ENCODE peak calls at places on chromosomes 1 and 21, in nine cellular contexts. One of them, this sample, is unnamed. For H3K36me3 and H3K4me1, the result is how much of the 10 kb centered on the place peaks cover.

GRCh38 chr1:152596986-152597385 is 3.0 kb upstream of the LCE3C start:
- DNase-seq in hepatocyte: no peak
- DNase-seq in GM23338: no peak
- DNase-seq in uterus: no peak
- DNase-seq in GM23248: no peak
- DNase-seq in stomach: no peak
- DNase-seq in left ventricle myocardium inferior: no peak
- DNase-seq in neuronal stem cell: no peak
- DNase-seq in CD8-positive, alpha-beta T cell: no peak
- DNase-seq in this sample: no peak

GRCh38 chr21:44955803-44956175 is 16.0 kb downstream of the SLX9 start:
- DNase-seq in GM23338: no peak
- DNase-seq in hepatocyte: no peak
- DNase-seq in uterus: no peak
- DNase-seq in CD8-positive, alpha-beta T cell: no peak
- DNase-seq in neuronal stem cell: no peak
- DNase-seq in GM23248: no peak
- DNase-seq in left ventricle myocardium inferior: no peak
- DNase-seq in stomach: no peak
- DNase-seq in this sample: no peak

GRCh38 chr21:32726742-32727477 is 903 bp downstream of the SYNJ1 start:
- DNase-seq in GM23248: peak
- DNase-seq in CD8-positive, alpha-beta T cell: no peak
- DNase-seq in neuronal stem cell: peak
- DNase-seq in uterus: peak
- DNase-seq in stomach: no peak
- DNase-seq in left ventricle myocardium inferior: peak
- DNase-seq in GM23338: peak
- DNase-seq in hepatocyte: peak
- DNase-seq in this sample: peak

GRCh38 chr1:95003433-95003738 is 69.4 kb downstream of the ALG14 start:
- DNase-seq in left ventricle myocardium inferior: no peak
- DNase-seq in uterus: no peak
- DNase-seq in CD8-positive, alpha-beta T cell: no peak
- DNase-seq in hepatocyte: no peak
- DNase-seq in neuronal stem cell: no peak
- DNase-seq in GM23248: peak
- DNase-seq in stomach: no peak
- DNase-seq in GM23338: no peak
- DNase-seq in this sample: no peak

GRCh38 chr1:181479137-181479745 is 4.1 kb upstream of the CACNA1E start:
- DNase-seq in hepatocyte: peak
- DNase-seq in left ventricle myocardium inferior: no peak
- DNase-seq in stomach: peak
- DNase-seq in uterus: peak
- DNase-seq in CD8-positive, alpha-beta T cell: no peak
- DNase-seq in GM23338: peak
- DNase-seq in neuronal stem cell: peak
- DNase-seq in GM23248: peak
- DNase-seq in this sample: peak

GRCh38 chr1:31111290-31111951 is 45.9 kb upstream of the PUM1 start:
- DNase-seq in stomach: peak
- DNase-seq in hepatocyte: peak
- DNase-seq in GM23248: peak
- DNase-seq in GM23338: peak
- DNase-seq in CD8-positive, alpha-beta T cell: no peak
- DNase-seq in left ventricle myocardium inferior: peak
- DNase-seq in uterus: no peak
- DNase-seq in neuronal stem cell: peak
- DNase-seq in this sample: no peak

GRCh38 chr1:214281030-214281901 is at the start of gene SMYD2:
- DNase-seq in uterus: peak
- DNase-seq in left ventricle myocardium inferior: peak
- DNase-seq in neuronal stem cell: peak
- DNase-seq in CD8-positive, alpha-beta T cell: peak
- DNase-seq in GM23338: peak
- DNase-seq in hepatocyte: peak
- DNase-seq in stomach: peak
- DNase-seq in GM23248: peak
- DNase-seq in this sample: peak

GRCh38 chr1:8200317-8201115 is 117.4 kb upstream of the SLC45A1 start:
- DNase-seq in uterus: no peak
- DNase-seq in neuronal stem cell: no peak
- DNase-seq in CD8-positive, alpha-beta T cell: no peak
- DNase-seq in stomach: no peak
- DNase-seq in hepatocyte: no peak
- DNase-seq in GM23248: no peak
- DNase-seq in GM23338: no peak
- DNase-seq in left ventricle myocardium inferior: no peak
- DNase-seq in this sample: no peak

GRCh38 chr1:46613661-46614603 is 2.7 kb downstream of the MOB3C start:
- DNase-seq in neuronal stem cell: peak
- DNase-seq in CD8-positive, alpha-beta T cell: no peak
- DNase-seq in left ventricle myocardium inferior: peak
- DNase-seq in hepatocyte: peak
- DNase-seq in stomach: peak
- DNase-seq in GM23338: peak
- DNase-seq in uterus: peak
- DNase-seq in GM23248: peak
- DNase-seq in this sample: peak

GRCh38 chr1:172351347-172351746 is 69.1 kb upstream of the C1orf105 start:
- DNase-seq in uterus: no peak
- DNase-seq in GM23248: peak
- DNase-seq in CD8-positive, alpha-beta T cell: no peak
- DNase-seq in hepatocyte: no peak
- DNase-seq in left ventricle myocardium inferior: no peak
- DNase-seq in stomach: no peak
- DNase-seq in neuronal stem cell: no peak
- DNase-seq in GM23338: no peak
- DNase-seq in this sample: peak

GRCh38 chr1:116574581-116575291 is 3.9 kb upstream of the CD58 start:
- DNase-seq in uterus: peak
- DNase-seq in left ventricle myocardium inferior: peak
- DNase-seq in neuronal stem cell: peak
- DNase-seq in hepatocyte: peak
- DNase-seq in CD8-positive, alpha-beta T cell: no peak
- DNase-seq in GM23338: peak
- DNase-seq in GM23248: peak
- DNase-seq in stomach: peak
- DNase-seq in this sample: peak

GRCh38 chr1:9655127-9655723 is 3.7 kb downstream of the PIK3CD start:
- DNase-seq in left ventricle myocardium inferior: no peak
- DNase-seq in hepatocyte: no peak
- DNase-seq in CD8-positive, alpha-beta T cell: no peak
- DNase-seq in uterus: no peak
- DNase-seq in neuronal stem cell: no peak
- DNase-seq in GM23338: no peak
- DNase-seq in GM23248: no peak
- DNase-seq in stomach: no peak
- DNase-seq in this sample: no peak

GRCh38 chr1:205939690-205940330 is 3.4 kb downstream of the SLC26A9 start:
- DNase-seq in hepatocyte: peak
- DNase-seq in uterus: no peak
- DNase-seq in GM23248: no peak
- DNase-seq in CD8-positive, alpha-beta T cell: no peak
- DNase-seq in neuronal stem cell: peak
- DNase-seq in left ventricle myocardium inferior: no peak
- DNase-seq in stomach: peak
- DNase-seq in GM23338: peak
- DNase-seq in this sample: no peak

GRCh38 chr1:44807364-44808062 is 362 bp upstream of the DYNLT4 start:
- DNase-seq in stomach: peak
- DNase-seq in GM23338: peak
- DNase-seq in hepatocyte: peak
- DNase-seq in neuronal stem cell: peak
- DNase-seq in uterus: peak
- DNase-seq in CD8-positive, alpha-beta T cell: peak
- DNase-seq in GM23248: peak
- DNase-seq in left ventricle myocardium inferior: peak
- DNase-seq in this sample: peak

GRCh38 chr1:44806025-44806703 is 987 bp downstream of the DYNLT4 start:
- DNase-seq in GM23338: no peak
- DNase-seq in left ventricle myocardium inferior: peak
- DNase-seq in neuronal stem cell: no peak
- DNase-seq in CD8-positive, alpha-beta T cell: no peak
- DNase-seq in stomach: no peak
- DNase-seq in uterus: no peak
- DNase-seq in GM23248: no peak
- DNase-seq in hepatocyte: peak
- DNase-seq in this sample: no peak

GRCh38 chr1:44803312-44804095 is 3.3 kb downstream of the PLK3 start:
- DNase-seq in uterus: no peak
- DNase-seq in left ventricle myocardium inferior: peak
- DNase-seq in GM23338: no peak
- DNase-seq in CD8-positive, alpha-beta T cell: no peak
- DNase-seq in stomach: no peak
- DNase-seq in GM23248: peak
- DNase-seq in neuronal stem cell: no peak
- DNase-seq in hepatocyte: no peak
- DNase-seq in this sample: no peak

GRCh38 chr1:44806704-44807363 is at the start of gene DYNLT4:
- DNase-seq in GM23248: no peak
- DNase-seq in uterus: no peak
- DNase-seq in stomach: no peak
- DNase-seq in GM23338: no peak
- DNase-seq in hepatocyte: no peak
- DNase-seq in CD8-positive, alpha-beta T cell: no peak
- DNase-seq in neuronal stem cell: no peak
- DNase-seq in left ventricle myocardium inferior: no peak
- DNase-seq in this sample: no peak

GRCh38 chr1:44805311-44806024 is 1.7 kb downstream of the DYNLT4 start:
- DNase-seq in GM23338: no peak
- DNase-seq in uterus: no peak
- DNase-seq in left ventricle myocardium inferior: peak
- DNase-seq in stomach: no peak
- DNase-seq in CD8-positive, alpha-beta T cell: no peak
- DNase-seq in hepatocyte: peak
- DNase-seq in neuronal stem cell: no peak
- DNase-seq in GM23248: no peak
- DNase-seq in this sample: no peak
- H3K27ac ChIP-seq in GM23338: peak
- H3K27ac ChIP-seq in uterus: peak
- H3K27ac ChIP-seq in left ventricle myocardium inferior: peak
- H3K27ac ChIP-seq in stomach: peak
- H3K27ac ChIP-seq in CD8-positive, alpha-beta T cell: no peak
- H3K27ac ChIP-seq in hepatocyte: no peak
- H3K27ac ChIP-seq in neuronal stem cell: no peak
- H3K27ac ChIP-seq in GM23248: peak
- H3K27ac ChIP-seq in this sample: no peak

DNA sequence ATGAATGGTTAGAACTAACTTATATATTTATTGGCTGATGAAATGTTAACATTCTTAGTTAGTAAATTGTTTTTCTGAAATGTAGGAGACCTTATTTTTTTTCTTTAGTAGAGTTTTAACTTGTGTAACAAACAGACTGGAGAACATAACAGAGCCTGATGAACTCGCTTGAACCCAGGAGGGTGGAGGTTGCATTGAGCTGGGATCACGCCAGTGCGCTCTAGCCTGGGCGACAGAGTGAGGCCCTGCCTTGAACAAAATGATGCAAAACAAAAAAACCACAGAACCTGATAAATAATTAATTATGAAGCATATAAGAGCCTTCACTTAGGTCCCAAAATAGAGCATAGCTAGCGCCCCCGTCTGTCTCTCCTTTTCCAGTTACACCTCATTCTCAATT is 55.5 kb downstream of the MTR start:
- DNase-seq in neuronal stem cell: no peak
- DNase-seq in GM23338: no peak
- DNase-seq in left ventricle myocardium inferior: no peak
- DNase-seq in uterus: no peak
- DNase-seq in GM23248: no peak
- DNase-seq in CD8-positive, alpha-beta T cell: no peak
- DNase-seq in hepatocyte: no peak
- DNase-seq in stomach: no peak
- DNase-seq in this sample: no peak
- H3K36me3 ChIP-seq in neuronal stem cell: under half
- H3K36me3 ChIP-seq in GM23338: under half
- H3K36me3 ChIP-seq in left ventricle myocardium inferior: half or more
- H3K36me3 ChIP-seq in uterus: under half
- H3K36me3 ChIP-seq in GM23248: under half
- H3K36me3 ChIP-seq in CD8-positive, alpha-beta T cell: under half
- H3K36me3 ChIP-seq in hepatocyte: under half
- H3K36me3 ChIP-seq in stomach: half or more
- H3K36me3 ChIP-seq in this sample: under half

GRCh38 chr1:21337931-21338567 is 47.8 kb upstream of the ECE1 start:
- DNase-seq in CD8-positive, alpha-beta T cell: no peak
- DNase-seq in stomach: peak
- DNase-seq in left ventricle myocardium inferior: peak
- DNase-seq in hepatocyte: peak
- DNase-seq in GM23248: peak
- DNase-seq in uterus: peak
- DNase-seq in GM23338: no peak
- DNase-seq in neuronal stem cell: no peak
- DNase-seq in this sample: no peak
- H3K4me1 ChIP-seq in CD8-positive, alpha-beta T cell: half or more
- H3K4me1 ChIP-seq in stomach: half or more
- H3K4me1 ChIP-seq in left ventricle myocardium inferior: half or more
- H3K4me1 ChIP-seq in hepatocyte: half or more
- H3K4me1 ChIP-seq in GM23248: half or more
- H3K4me1 ChIP-seq in uterus: under half
- H3K4me1 ChIP-seq in GM23338: under half
- H3K4me1 ChIP-seq in neuronal stem cell: under half
- H3K4me1 ChIP-seq in this sample: under half

GRCh38 chr1:154549371-154549770 is 9.1 kb downstream of the UBE2Q1 start:
- DNase-seq in uterus: no peak
- DNase-seq in neuronal stem cell: no peak
- DNase-seq in GM23338: no peak
- DNase-seq in GM23248: no peak
- DNase-seq in left ventricle myocardium inferior: no peak
- DNase-seq in CD8-positive, alpha-beta T cell: no peak
- DNase-seq in hepatocyte: no peak
- DNase-seq in stomach: no peak
- DNase-seq in this sample: no peak
- H3K27ac ChIP-seq in uterus: no peak
- H3K27ac ChIP-seq in neuronal stem cell: no peak
- H3K27ac ChIP-seq in GM23338: no peak
- H3K27ac ChIP-seq in GM23248: no peak
- H3K27ac ChIP-seq in left ventricle myocardium inferior: no peak
- H3K27ac ChIP-seq in CD8-positive, alpha-beta T cell: no peak
- H3K27ac ChIP-seq in hepatocyte: no peak
- H3K27ac ChIP-seq in stomach: peak
- H3K27ac ChIP-seq in this sample: no peak

GRCh38 chr1:158089925-158090675 is 90.6 kb upstream of the CD1D start:
- DNase-seq in hepatocyte: no peak
- DNase-seq in CD8-positive, alpha-beta T cell: no peak
- DNase-seq in neuronal stem cell: no peak
- DNase-seq in uterus: no peak
- DNase-seq in GM23248: no peak
- DNase-seq in left ventricle myocardium inferior: no peak
- DNase-seq in stomach: no peak
- DNase-seq in GM23338: no peak
- DNase-seq in this sample: no peak
- H3K36me3 ChIP-seq in hepatocyte: under half
- H3K36me3 ChIP-seq in CD8-positive, alpha-beta T cell: under half
- H3K36me3 ChIP-seq in neuronal stem cell: half or more
- H3K36me3 ChIP-seq in uterus: under half
- H3K36me3 ChIP-seq in GM23248: under half
- H3K36me3 ChIP-seq in left ventricle myocardium inferior: half or more
- H3K36me3 ChIP-seq in stomach: half or more
- H3K36me3 ChIP-seq in GM23338: under half
- H3K36me3 ChIP-seq in this sample: under half

This sample was measured in SJCRH30.